ENCODE peak calls at places on chromosomes 13 and 19, in five cellular contexts. N, T, R, H and D are unnamed samples.

GRCh38 chr13:99731747-99732146 is 230.5 kb downstream of the TM9SF2 start:
- DNase-seq in N (no peak), T (no peak), R (no peak), H (no peak), D (no peak)

GRCh38 chr19:56080669-56081401 is 40.3 kb downstream of the ZNF787 start:
- DNase-seq in N (no peak), T (peak), R (peak), H (peak), D (peak)

GRCh38 chr13:35231426-35231825 is 245.1 kb downstream of the MAB21L1 start:
- DNase-seq in N (no peak), T (no peak), R (no peak), H (no peak), D (no peak)

GRCh38 chr13:75405976-75406703 is 75.8 kb downstream of the TBC1D4 start:
- DNase-seq in N (no peak), T (no peak), R (no peak), H (no peak), D (no peak)

GRCh38 chr13:105365831-105366230 is 1169.6 kb downstream of the EFNB2 start:
- DNase-seq in N (no peak), T (no peak), R (no peak), H (no peak), D (no peak)

GRCh38 chr19:32061304-32061703 is 284.1 kb upstream of the ZNF507 start:
- DNase-seq in N (no peak), T (no peak), R (no peak), H (no peak), D (no peak)

GRCh38 chr13:104086205-104086604 is 1020.0 kb upstream of the SLC10A2 start:
- DNase-seq in N (no peak), T (no peak), R (no peak), H (no peak), D (no peak)

GRCh38 chr13:98976338-98976737 is 1.5 kb downstream of the DOCK9 start:
- DNase-seq in N (no peak), T (no peak), R (no peak), H (no peak), D (no peak)

GRCh38 chr13:73040479-73040878 is 18.3 kb upstream of the KLF5 start:
- DNase-seq in N (no peak), T (no peak), R (no peak), H (no peak), D (no peak)

GRCh38 chr13:110042253-110042652 is 255.9 kb upstream of the IRS2 start:
- DNase-seq in N (no peak), T (no peak), R (no peak), H (no peak), D (no peak)

GRCh38 chr19:17797397-17798201 is 2.7 kb downstream of the B3GNT3 start:
- DNase-seq in N (no peak), T (peak), R (no peak), H (no peak), D (no peak)

GRCh38 chr19:54158812-54159351 is 639 bp downstream of the LENG1 start:
- DNase-seq in N (no peak), T (no peak), R (no peak), H (no peak), D (no peak)

GRCh38 chr13:25933520-25933919 is 118.3 kb downstream of the SHISA2 start:
- DNase-seq in N (no peak), T (no peak), R (no peak), H (no peak), D (no peak)

GRCh38 chr19:29568036-29568788 is 37.9 kb upstream of the POP4 start:
- DNase-seq in N (no peak), T (no peak), R (no peak), H (no peak), D (no peak)

GRCh38 chr19:39110263-39110967 is 15.2 kb upstream of the PAK4 start:
- DNase-seq in N (no peak), T (peak), R (no peak), H (no peak), D (peak)

GRCh38 chr13:97030705-97031452 is 36.6 kb upstream of the OXGR1 start:
- DNase-seq in N (no peak), T (no peak), R (no peak), H (no peak), D (no peak)

GRCh38 chr13:90477194-90477593 is 870.3 kb upstream of the MIR17HG start:
- DNase-seq in N (no peak), T (no peak), R (no peak), H (no peak), D (no peak)

GRCh38 chr19:47124937-47125668 is 5.5 kb upstream of the SAE1 start:
- DNase-seq in N (no peak), T (no peak), R (no peak), H (no peak), D (no peak)

GRCh38 chr13:81610613-81611012 is 1269.7 kb upstream of the SPRY2 start:
- DNase-seq in N (no peak), T (no peak), R (no peak), H (no peak), D (no peak)

GRCh38 chr13:43516401-43516826 is 270.4 kb downstream of the ENOX1 start:
- DNase-seq in N (peak), T (no peak), R (no peak), H (peak), D (no peak)

GRCh38 chr19:15642807-15643206 is 2.1 kb downstream of the CYP4F3 start:
- DNase-seq in N (no peak), T (no peak), R (no peak), H (no peak), D (no peak)

GRCh38 chr13:98483636-98484288 is 93.1 kb downstream of the STK24 start:
- DNase-seq in N (no peak), T (no peak), R (no peak), H (no peak), D (no peak)

GRCh38 chr13:76019421-76020044 is 383.4 kb downstream of the LMO7 start:
- DNase-seq in N (no peak), T (no peak), R (no peak), H (no peak), D (no peak)

GRCh38 chr19:35093941-35094647 is 21.5 kb upstream of the FXYD3 start:
- DNase-seq in N (no peak), T (no peak), R (no peak), H (no peak), D (no peak)

GRCh38 chr13:77580748-77581147 is 45.2 kb downstream of the SCEL start:
- DNase-seq in N (no peak), T (no peak), R (no peak), H (no peak), D (no peak)

GRCh38 chr13:59425211-59425721 is 738.5 kb downstream of the DIAPH3 start:
- DNase-seq in N (no peak), T (no peak), R (no peak), H (no peak), D (no peak)

GRCh38 chr19:54114340-54114826 is 1.1 kb downstream of the TFPT start:
- DNase-seq in N (no peak), T (peak), R (no peak), H (no peak), D (peak)

GRCh38 chr19:19271828-19272599 is 1.1 kb downstream of the TM6SF2 start:
- DNase-seq in N (no peak), T (no peak), R (no peak), H (no peak), D (no peak)

GRCh38 chr13:75415720-75416119 is 66.2 kb downstream of the TBC1D4 start:
- DNase-seq in N (no peak), T (no peak), R (no peak), H (no peak), D (no peak)

GRCh38 chr19:10095948-10096614 is 6.4 kb downstream of the ANGPTL6 start:
- DNase-seq in N (peak), T (peak), R (peak), H (peak), D (peak)

GRCh38 chr19:16002380-16002779 is 53.6 kb downstream of the OR10H4 start:
- DNase-seq in N (no peak), T (no peak), R (no peak), H (no peak), D (no peak)

GRCh38 chr19:32613008-32613407 is 32.0 kb downstream of the PDCD5 start:
- DNase-seq in N (no peak), T (no peak), R (no peak), H (no peak), D (no peak)

GRCh38 chr13:46559272-46559805 is 6.4 kb downstream of the LRCH1 start:
- DNase-seq in N (no peak), T (no peak), R (no peak), H (no peak), D (no peak)

GRCh38 chr19:3131168-3131567 is 4.7 kb upstream of the GNA15 start:
- DNase-seq in N (no peak), T (no peak), R (no peak), H (no peak), D (no peak)

GRCh38 chr19:45505151-45505995 is 1.9 kb upstream of the VASP start:
- DNase-seq in N (no peak), T (no peak), R (no peak), H (no peak), D (no peak)
- H3K27ac ChIP-seq in N (peak), T (peak), R (peak), H (peak), D (no peak)

GRCh38 chr13:27007166-27007565 is 164.4 kb downstream of the USP12 start:
- DNase-seq in N (no peak), T (no peak), R (no peak), H (no peak), D (no peak)
- H3K4me3 ChIP-seq in N (peak), T (peak), R (peak), H (no peak), D (no peak)

DNA sequence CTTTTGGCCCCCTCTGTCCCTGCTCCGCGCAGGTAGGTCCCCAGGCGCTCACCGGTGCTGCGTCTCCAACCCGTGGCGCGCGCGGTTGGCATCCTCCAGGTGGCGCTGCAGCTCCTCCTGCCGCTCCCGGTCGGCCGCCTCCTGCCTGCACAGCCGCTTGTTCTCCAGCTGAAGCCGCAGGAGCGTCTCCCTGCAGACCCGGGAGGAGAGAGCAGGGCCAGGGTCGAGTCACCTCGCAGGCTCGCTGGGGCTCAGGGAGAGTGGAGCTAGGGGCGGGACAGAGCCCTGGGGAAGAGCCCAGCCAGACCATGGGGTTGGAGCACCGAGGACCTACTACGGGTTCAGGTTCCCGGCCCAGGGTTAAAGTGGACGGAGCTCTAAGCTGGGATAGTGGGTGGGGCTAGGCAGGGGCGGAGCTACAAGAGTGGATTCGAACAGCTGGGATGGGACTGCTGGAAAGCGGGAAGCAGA is 9.3 kb downstream of the HOOK2 start:
- DNase-seq in N (peak), T (peak), R (no peak), H (peak), D (peak)
- TF ChIP-seq CTCF in N (peak), T (peak), R (peak), H (peak), D (peak)

GRCh38 chr19:42208612-42209011 is 8.9 kb downstream of the DEDD2 start:
- DNase-seq in N (no peak), T (peak), R (no peak), H (no peak), D (no peak)
- H3K27ac ChIP-seq in N (no peak), T (peak), R (no peak), H (no peak), D (no peak)

GRCh38 chr19:49098795-49099194 is 13.5 kb downstream of the SNRNP70 start:
- DNase-seq in N (no peak), T (peak), R (no peak), H (no peak), D (no peak)
- H3K4me3 ChIP-seq in N (no peak), T (no peak), R (no peak), H (no peak), D (no peak)